ENCODE peak calls at places on chromosome 7, in ten cellular contexts. B, D, I, J, O, H, W, Y, P and X are unnamed samples.

GRCh38 chr7:69608878-69609277 is 10.6 kb downstream of the AUTS2 start:
- DNase-seq in D (no peak), P (no peak), J (no peak), H (no peak), Y (no peak), B (no peak), W (no peak), I (no peak), O (no peak), X (no peak)

GRCh38 chr7:149561072-149561471 is 63.5 kb upstream of the ZNF746 start:
- DNase-seq in W (no peak), H (peak), J (no peak), P (no peak), B (no peak), Y (no peak), O (no peak), D (no peak), I (no peak), X (no peak)

GRCh38 chr7:13126347-13126746 is 438.9 kb downstream of the ARL4A start:
- DNase-seq in J (no peak), I (no peak), O (no peak), B (no peak), P (no peak), H (no peak), D (no peak), W (no peak), Y (no peak), X (no peak)

GRCh38 chr7:4162845-4163564 is 519.1 kb upstream of the FOXK1 start:
- DNase-seq in J (no peak), D (no peak), O (no peak), P (no peak), W (no peak), I (no peak), B (no peak), Y (no peak), H (no peak), X (no peak)

GRCh38 chr7:16891338-16891737 is 9.6 kb upstream of the AGR3 start:
- DNase-seq in H (peak), I (peak), B (peak), W (peak), J (no peak), D (no peak), P (peak), O (peak), Y (peak), X (peak)

GRCh38 chr7:149060161-149060560 is 30.4 kb downstream of the ZNF786 start:
- DNase-seq in B (peak), J (no peak), H (no peak), O (no peak), W (no peak), P (no peak), Y (no peak), I (no peak), D (no peak), X (no peak)

GRCh38 chr7:30366606-30367005 is 82.2 kb downstream of the ZNRF2 start:
- DNase-seq in W (no peak), J (no peak), Y (no peak), O (no peak), H (peak), B (no peak), P (no peak), I (no peak), D (no peak), X (no peak)

GRCh38 chr7:140595468-140596147 is 45.0 kb downstream of the DENND2A start:
- DNase-seq in D (no peak), I (no peak), W (no peak), B (no peak), Y (no peak), O (no peak), J (peak), P (no peak), H (no peak), X (no peak)

GRCh38 chr7:66255533-66256100 is 50.5 kb downstream of the TPST1 start:
- DNase-seq in D (no peak), P (no peak), W (no peak), H (peak), I (no peak), O (peak), Y (no peak), B (no peak), J (no peak), X (no peak)

GRCh38 chr7:121097577-121097976 is 109.1 kb downstream of the CPED1 start:
- DNase-seq in H (no peak), Y (no peak), I (no peak), O (no peak), J (no peak), D (no peak), W (no peak), P (no peak), B (no peak), X (no peak)

GRCh38 chr7:117273325-117274292 is 49.2 kb downstream of the WNT2 start:
- DNase-seq in D (no peak), J (no peak), P (no peak), W (no peak), Y (no peak), O (no peak), B (no peak), H (no peak), I (no peak), X (no peak)

GRCh38 chr7:37675739-37676138 is 7.8 kb upstream of the GPR141 start:
- DNase-seq in D (no peak), W (no peak), P (no peak), B (no peak), Y (no peak), J (no peak), H (no peak), I (no peak), O (no peak), X (no peak)

GRCh38 chr7:134856141-134856540 is 76.7 kb downstream of the CALD1 start:
- DNase-seq in Y (no peak), W (no peak), P (no peak), O (peak), I (no peak), H (peak), D (no peak), B (no peak), J (no peak), X (no peak)

GRCh38 chr7:95394370-95394769 is 1.8 kb downstream of the PON3 start:
- DNase-seq in P (no peak), O (no peak), B (no peak), I (no peak), H (no peak), J (no peak), Y (no peak), W (no peak), D (no peak), X (no peak)

GRCh38 chr7:50558380-50559051 is 6.7 kb downstream of the DDC start:
- DNase-seq in P (no peak), H (no peak), I (no peak), Y (peak), B (no peak), O (no peak), J (no peak), D (no peak), W (no peak), X (peak)

GRCh38 chr7:26685636-26686035 is 178.8 kb downstream of the SKAP2 start:
- DNase-seq in J (no peak), O (no peak), H (no peak), B (no peak), D (no peak), P (no peak), I (no peak), W (no peak), Y (no peak), X (no peak)

GRCh38 chr7:33692956-33693355 is 212.4 kb upstream of the BMPER start:
- DNase-seq in D (no peak), I (no peak), H (peak), B (peak), J (no peak), Y (no peak), W (peak), P (no peak), O (peak), X (no peak)

GRCh38 chr7:50491943-50492342 is 41.8 kb upstream of the FIGNL1 start:
- DNase-seq in O (no peak), B (no peak), W (no peak), Y (no peak), D (no peak), I (no peak), P (no peak), J (no peak), H (no peak), X (no peak)